ENCODE peak calls at places on chromosomes 11 and 22, in seven cellular contexts. U is effector CD4-positive, alpha-beta T cell; H is T-helper 2 cell; F is globus pallidus; T is right lobe of liver; V is T-helper 17 cell; M is ovary. N is an unnamed sample.

GRCh38 chr11:85875505-85875904 is 20.3 kb downstream of the CCDC83 start:
- DNase-seq in T (no peak), V (no peak), H (no peak), M (no peak), U (no peak), F (no peak), N (no peak)

GRCh38 chr11:62656801-62657429 is 3.8 kb upstream of the INTS5 start:
- DNase-seq in V (no peak), U (no peak), T (no peak), M (no peak), H (no peak), F (no peak), N (no peak)

GRCh38 chr11:35968386-35969088 is 24.7 kb downstream of the LDLRAD3 start:
- DNase-seq in U (no peak), F (no peak), T (no peak), H (no peak), V (no peak), M (no peak), N (no peak)

GRCh38 chr11:12968836-12969235 is 40.3 kb upstream of the RASSF10 start:
- DNase-seq in M (no peak), H (no peak), T (no peak), U (no peak), V (no peak), F (no peak), N (no peak)

GRCh38 chr11:72813740-72814138 is 472 bp upstream of the ATG16L2 start:
- DNase-seq in H (peak; percentile 75), T (peak; percentile 88), F (peak; percentile 85), M (peak; percentile 78), U (no peak), V (no peak), N (peak; percentile 89)

GRCh38 chr11:134780486-134781155 is 368.6 kb upstream of the B3GAT1 start:
- DNase-seq in F (no peak), M (no peak), H (no peak), T (no peak), V (no peak), U (no peak), N (no peak)

GRCh38 chr11:68449951-68450350 is 10.6 kb upstream of the PPP6R3 start:
- DNase-seq in T (no peak), U (no peak), F (no peak), H (no peak), V (no peak), M (no peak), N (no peak)

GRCh38 chr11:119652907-119653659 is 75.9 kb downstream of the NECTIN1 start:
- DNase-seq in F (no peak), V (no peak), H (no peak), M (no peak), U (no peak), T (no peak), N (no peak)

GRCh38 chr22:25008666-25009065 is 56.1 kb downstream of the KIAA1671 start:
- DNase-seq in F (no peak), M (no peak), T (no peak), V (no peak), H (no peak), U (no peak), N (peak; percentile 34)

GRCh38 chr11:73372371-73372993 is 3.7 kb upstream of the RELT start:
- DNase-seq in F (no peak), M (no peak), V (no peak), H (no peak), U (no peak), T (no peak), N (no peak)

GRCh38 chr11:77213589-77214428 is 85.8 kb downstream of the MYO7A start:
- DNase-seq in V (no peak), H (no peak), M (no peak), U (no peak), T (no peak), F (no peak), N (no peak)